ENCODE peak calls at places on chromosomes 4 and X, in ten cellular contexts. One of them, this sample, is unnamed.
A peak's percentile ranks its signal among the peaks of the same experiment; 100 is the strongest.

GRCh38 chrX:147917700-147918694 is 6.3 kb downstream of the FMR1 start:
- DNase-seq in colonic mucosa: no peak
- DNase-seq in tibial nerve: no peak
- DNase-seq in K562: peak; percentile 5
- DNase-seq in MCF 10A: no peak
- DNase-seq in AG09309: no peak
- DNase-seq in GM13977: peak; percentile 24
- DNase-seq in hepatocyte: no peak
- DNase-seq in body of pancreas: no peak
- DNase-seq in epithelial cell of esophagus: no peak
- DNase-seq in this sample: no peak

GRCh38 chrX:9765737-9766098 is at the start of gene GPR143:
- DNase-seq in colonic mucosa: no peak
- DNase-seq in tibial nerve: no peak
- DNase-seq in K562: no peak
- DNase-seq in MCF 10A: no peak
- DNase-seq in AG09309: no peak
- DNase-seq in GM13977: no peak
- DNase-seq in hepatocyte: no peak
- DNase-seq in body of pancreas: no peak
- DNase-seq in epithelial cell of esophagus: no peak
- DNase-seq in this sample: peak; percentile 23

GRCh38 chr4:176230827-176231226 is 35.4 kb upstream of the SPATA4 start:
- DNase-seq in colonic mucosa: no peak
- DNase-seq in tibial nerve: no peak
- DNase-seq in K562: no peak
- DNase-seq in MCF 10A: no peak
- DNase-seq in AG09309: no peak
- DNase-seq in GM13977: no peak
- DNase-seq in hepatocyte: no peak
- DNase-seq in body of pancreas: no peak
- DNase-seq in epithelial cell of esophagus: no peak
- DNase-seq in this sample: no peak

GRCh38 chrX:69161786-69162349 is 3.4 kb downstream of the PJA1 start:
- DNase-seq in colonic mucosa: no peak
- DNase-seq in tibial nerve: no peak
- DNase-seq in K562: no peak
- DNase-seq in MCF 10A: no peak
- DNase-seq in AG09309: no peak
- DNase-seq in GM13977: no peak
- DNase-seq in hepatocyte: no peak
- DNase-seq in body of pancreas: no peak
- DNase-seq in epithelial cell of esophagus: no peak
- DNase-seq in this sample: no peak

GRCh38 chr4:142211444-142211843 is 575.1 kb downstream of the IL15 start:
- DNase-seq in colonic mucosa: no peak
- DNase-seq in tibial nerve: no peak
- DNase-seq in K562: no peak
- DNase-seq in MCF 10A: no peak
- DNase-seq in AG09309: no peak
- DNase-seq in GM13977: no peak
- DNase-seq in hepatocyte: no peak
- DNase-seq in body of pancreas: no peak
- DNase-seq in epithelial cell of esophagus: no peak
- DNase-seq in this sample: no peak

GRCh38 chr4:101651778-101652177 is 138.8 kb upstream of the BANK1 start:
- DNase-seq in colonic mucosa: no peak
- DNase-seq in tibial nerve: no peak
- DNase-seq in K562: no peak
- DNase-seq in MCF 10A: no peak
- DNase-seq in AG09309: no peak
- DNase-seq in GM13977: no peak
- DNase-seq in hepatocyte: no peak
- DNase-seq in body of pancreas: no peak
- DNase-seq in epithelial cell of esophagus: peak; percentile 58
- DNase-seq in this sample: no peak

GRCh38 chr4:177016541-177017141 is 223.9 kb upstream of the VEGFC start:
- DNase-seq in colonic mucosa: no peak
- DNase-seq in tibial nerve: no peak
- DNase-seq in K562: no peak
- DNase-seq in MCF 10A: peak; percentile 52
- DNase-seq in AG09309: no peak
- DNase-seq in GM13977: no peak
- DNase-seq in hepatocyte: no peak
- DNase-seq in body of pancreas: no peak
- DNase-seq in epithelial cell of esophagus: peak; percentile 87
- DNase-seq in this sample: no peak

GRCh38 chr4:145299380-145300076 is 119.1 kb upstream of the OTUD4 start:
- DNase-seq in colonic mucosa: no peak
- DNase-seq in tibial nerve: no peak
- DNase-seq in K562: no peak
- DNase-seq in MCF 10A: peak; percentile 86
- DNase-seq in AG09309: peak; percentile 74
- DNase-seq in GM13977: peak; percentile 26
- DNase-seq in hepatocyte: no peak
- DNase-seq in body of pancreas: no peak
- DNase-seq in epithelial cell of esophagus: peak; percentile 89
- DNase-seq in this sample: no peak

GRCh38 chr4:59973496-59973895 is 1226.6 kb upstream of the ADGRL3 start:
- DNase-seq in colonic mucosa: no peak
- DNase-seq in tibial nerve: no peak
- DNase-seq in K562: no peak
- DNase-seq in MCF 10A: peak; percentile 8
- DNase-seq in AG09309: no peak
- DNase-seq in GM13977: no peak
- DNase-seq in hepatocyte: no peak
- DNase-seq in body of pancreas: no peak
- DNase-seq in epithelial cell of esophagus: no peak
- DNase-seq in this sample: no peak

GRCh38 chrX:145843196-145843595 is 25.6 kb downstream of the SLITRK2 start:
- DNase-seq in colonic mucosa: no peak
- DNase-seq in tibial nerve: no peak
- DNase-seq in K562: no peak
- DNase-seq in MCF 10A: no peak
- DNase-seq in AG09309: no peak
- DNase-seq in GM13977: no peak
- DNase-seq in hepatocyte: no peak
- DNase-seq in body of pancreas: no peak
- DNase-seq in epithelial cell of esophagus: no peak
- DNase-seq in this sample: peak; percentile 51

GRCh38 chr4:48756689-48757220 is 23.3 kb downstream of the FRYL start:
- DNase-seq in colonic mucosa: no peak
- DNase-seq in tibial nerve: no peak
- DNase-seq in K562: no peak
- DNase-seq in MCF 10A: no peak
- DNase-seq in AG09309: no peak
- DNase-seq in GM13977: no peak
- DNase-seq in hepatocyte: no peak
- DNase-seq in body of pancreas: no peak
- DNase-seq in epithelial cell of esophagus: peak; percentile 83
- DNase-seq in this sample: no peak

GRCh38 chr4:70651864-70652506 is 14.3 kb downstream of the JCHAIN start:
- DNase-seq in colonic mucosa: no peak
- DNase-seq in tibial nerve: no peak
- DNase-seq in K562: peak; percentile 24
- DNase-seq in MCF 10A: peak; percentile 40
- DNase-seq in AG09309: peak; percentile 11
- DNase-seq in GM13977: peak; percentile 24
- DNase-seq in hepatocyte: peak; percentile 38
- DNase-seq in body of pancreas: no peak
- DNase-seq in epithelial cell of esophagus: peak; percentile 48
- DNase-seq in this sample: no peak

GRCh38 chr4:55554453-55555030 is 7.8 kb upstream of the CLOCK start:
- DNase-seq in colonic mucosa: no peak
- DNase-seq in tibial nerve: no peak
- DNase-seq in K562: no peak
- DNase-seq in MCF 10A: peak; percentile 48
- DNase-seq in AG09309: no peak
- DNase-seq in GM13977: peak; percentile 25
- DNase-seq in hepatocyte: peak; percentile 40
- DNase-seq in body of pancreas: no peak
- DNase-seq in epithelial cell of esophagus: peak; percentile 44
- DNase-seq in this sample: no peak

GRCh38 chr4:121069419-121069818 is 2.9 kb downstream of the NDNF start:
- DNase-seq in colonic mucosa: no peak
- DNase-seq in tibial nerve: no peak
- DNase-seq in K562: no peak
- DNase-seq in MCF 10A: no peak
- DNase-seq in AG09309: no peak
- DNase-seq in GM13977: no peak
- DNase-seq in hepatocyte: no peak
- DNase-seq in body of pancreas: no peak
- DNase-seq in epithelial cell of esophagus: no peak
- DNase-seq in this sample: no peak
- TF ChIP-seq CTCF in colonic mucosa: no peak
- TF ChIP-seq CTCF in tibial nerve: no peak
- TF ChIP-seq CTCF in K562: no peak
- TF ChIP-seq CTCF in MCF 10A: no peak
- TF ChIP-seq CTCF in AG09309: no peak
- TF ChIP-seq CTCF in GM13977: no peak
- TF ChIP-seq CTCF in hepatocyte: no peak
- TF ChIP-seq CTCF in body of pancreas: no peak
- TF ChIP-seq CTCF in epithelial cell of esophagus: no peak
- TF ChIP-seq CTCF in this sample: no peak

GRCh38 chrX:105969487-105969886 is 69.0 kb downstream of the SERPINA7 start:
- DNase-seq in colonic mucosa: no peak
- DNase-seq in tibial nerve: no peak
- DNase-seq in K562: no peak
- DNase-seq in MCF 10A: no peak
- DNase-seq in AG09309: no peak
- DNase-seq in GM13977: no peak
- DNase-seq in hepatocyte: no peak
- DNase-seq in body of pancreas: no peak
- DNase-seq in epithelial cell of esophagus: no peak
- DNase-seq in this sample: no peak

GRCh38 chrX:105973387-105973739 is 65.2 kb downstream of the SERPINA7 start:
- DNase-seq in colonic mucosa: no peak
- DNase-seq in tibial nerve: no peak
- DNase-seq in K562: no peak
- DNase-seq in MCF 10A: no peak
- DNase-seq in AG09309: no peak
- DNase-seq in GM13977: no peak
- DNase-seq in hepatocyte: no peak
- DNase-seq in body of pancreas: no peak
- DNase-seq in epithelial cell of esophagus: no peak
- DNase-seq in this sample: no peak

GRCh38 chrX:105972690-105973386 is 65.7 kb downstream of the SERPINA7 start:
- DNase-seq in colonic mucosa: peak; percentile 23
- DNase-seq in tibial nerve: no peak
- DNase-seq in K562: no peak
- DNase-seq in MCF 10A: no peak
- DNase-seq in AG09309: no peak
- DNase-seq in GM13977: no peak
- DNase-seq in hepatocyte: no peak
- DNase-seq in body of pancreas: no peak
- DNase-seq in epithelial cell of esophagus: no peak
- DNase-seq in this sample: no peak

GRCh38 chrX:105975382-105975781 is 63.1 kb downstream of the SERPINA7 start:
- DNase-seq in colonic mucosa: no peak
- DNase-seq in tibial nerve: no peak
- DNase-seq in K562: no peak
- DNase-seq in MCF 10A: peak; percentile 48
- DNase-seq in AG09309: no peak
- DNase-seq in GM13977: no peak
- DNase-seq in hepatocyte: peak; percentile 8
- DNase-seq in body of pancreas: no peak
- DNase-seq in epithelial cell of esophagus: peak; percentile 32
- DNase-seq in this sample: no peak
- TF ChIP-seq CTCF in colonic mucosa: no peak
- TF ChIP-seq CTCF in tibial nerve: peak; percentile 25
- TF ChIP-seq CTCF in K562: no peak
- TF ChIP-seq CTCF in MCF 10A: peak; percentile 40
- TF ChIP-seq CTCF in AG09309: peak; percentile 12
- TF ChIP-seq CTCF in GM13977: peak; percentile 33
- TF ChIP-seq CTCF in hepatocyte: peak; percentile 51
- TF ChIP-seq CTCF in body of pancreas: no peak
- TF ChIP-seq CTCF in epithelial cell of esophagus: peak; percentile 34
- TF ChIP-seq CTCF in this sample: peak; percentile 22

DNA sequence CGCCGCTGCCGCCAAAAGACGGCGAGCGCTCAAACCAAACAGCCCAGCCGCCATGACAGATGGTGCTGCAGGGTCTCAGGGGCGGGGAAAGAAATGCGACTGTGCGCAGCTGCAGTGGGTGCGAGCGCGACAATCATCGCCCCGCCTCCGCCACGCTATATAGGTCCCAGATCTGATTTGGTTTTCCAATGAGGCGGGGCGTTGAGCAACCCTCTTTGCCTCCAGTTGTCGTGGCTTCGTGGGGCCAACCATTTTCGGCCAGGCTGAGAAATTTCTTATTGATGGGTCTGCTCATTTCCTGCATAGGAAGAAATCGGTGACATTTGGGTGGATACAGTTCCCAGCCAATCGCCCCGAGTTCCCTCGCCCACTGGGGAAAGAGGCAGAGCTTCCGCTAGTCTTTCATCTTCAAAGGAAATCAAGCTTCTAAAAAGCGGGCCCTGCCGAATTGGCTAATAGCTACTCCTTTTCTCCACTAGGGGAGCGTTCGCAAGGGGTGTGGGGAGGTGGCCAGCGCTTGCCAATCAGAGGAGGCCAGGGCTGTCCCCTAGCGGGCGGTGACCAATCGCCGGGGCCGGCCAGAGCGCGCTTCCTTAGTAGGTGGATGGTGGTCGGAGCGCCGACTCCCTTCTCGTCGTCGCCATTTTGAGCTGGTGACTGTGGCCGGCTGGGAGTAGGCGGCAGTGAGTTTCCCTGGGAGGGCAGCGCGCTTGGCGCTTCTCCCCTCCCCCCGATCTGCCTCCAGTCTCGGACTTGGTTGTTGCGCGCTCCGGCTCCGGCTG is at the start of the genes NDUFB11 and RBM10:
- DNase-seq in colonic mucosa: peak; percentile 90
- DNase-seq in tibial nerve: peak; percentile 80
- DNase-seq in K562: peak; percentile 95
- DNase-seq in MCF 10A: peak; percentile 93
- DNase-seq in AG09309: peak; percentile 79
- DNase-seq in GM13977: peak; percentile 88
- DNase-seq in hepatocyte: peak; percentile 94
- DNase-seq in body of pancreas: peak; percentile 95
- DNase-seq in epithelial cell of esophagus: peak; percentile 96
- DNase-seq in this sample: peak; percentile 86
- TF ChIP-seq CTCF in colonic mucosa: peak; percentile 62
- TF ChIP-seq CTCF in tibial nerve: peak; percentile 93
- TF ChIP-seq CTCF in K562: peak; percentile 66
- TF ChIP-seq CTCF in MCF 10A: peak; percentile 27
- TF ChIP-seq CTCF in AG09309: peak; percentile 67
- TF ChIP-seq CTCF in GM13977: peak; percentile 42
- TF ChIP-seq CTCF in hepatocyte: peak; percentile 55
- TF ChIP-seq CTCF in body of pancreas: peak; percentile 55
- TF ChIP-seq CTCF in epithelial cell of esophagus: peak; percentile 63
- TF ChIP-seq CTCF in this sample: peak; percentile 54

DNA sequence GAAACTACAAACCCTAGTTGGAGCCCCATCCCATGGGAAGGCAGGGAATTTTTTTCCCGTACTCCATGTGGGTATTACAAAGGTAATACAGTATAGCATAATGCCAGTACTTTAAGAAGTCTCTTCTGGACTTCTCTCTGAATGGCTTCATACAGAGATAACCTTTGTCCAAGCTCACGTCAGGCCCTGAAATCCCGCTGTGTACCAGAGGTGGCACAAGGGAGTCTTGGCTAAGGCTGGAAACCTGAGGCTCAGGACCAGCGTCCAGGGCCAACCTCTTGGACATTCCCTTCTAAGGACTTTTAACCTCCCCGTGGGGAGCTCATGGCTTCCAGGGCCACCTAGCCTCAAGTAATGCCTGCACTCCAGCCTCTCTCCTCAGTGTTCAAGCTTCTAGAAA is 338.9 kb upstream of the FAM241A start:
- DNase-seq in colonic mucosa: no peak
- DNase-seq in tibial nerve: no peak
- DNase-seq in K562: no peak
- DNase-seq in MCF 10A: peak; percentile 38
- DNase-seq in AG09309: no peak
- DNase-seq in GM13977: no peak
- DNase-seq in hepatocyte: peak; percentile 50
- DNase-seq in body of pancreas: no peak
- DNase-seq in epithelial cell of esophagus: peak; percentile 8
- DNase-seq in this sample: peak; percentile 12
- TF ChIP-seq CTCF in colonic mucosa: no peak
- TF ChIP-seq CTCF in tibial nerve: no peak
- TF ChIP-seq CTCF in K562: no peak
- TF ChIP-seq CTCF in MCF 10A: peak; percentile 30
- TF ChIP-seq CTCF in AG09309: no peak
- TF ChIP-seq CTCF in GM13977: no peak
- TF ChIP-seq CTCF in hepatocyte: no peak
- TF ChIP-seq CTCF in body of pancreas: no peak
- TF ChIP-seq CTCF in epithelial cell of esophagus: peak; percentile 30
- TF ChIP-seq CTCF in this sample: peak; percentile 21